ENCODE peak calls at places on chromosomes 16 and 17, in nine cellular contexts. O is Right ventricle myocardium superior; A is tibial nerve; Z is H7; K is GDM1; N is CD8-positive, alpha-beta T cell; M is naive thymus-derived CD8-positive, alpha-beta T cell; P is left ventricle myocardium superior; R is B cell. B is an unnamed sample.

GRCh38 chr16:7303014-7303676 is 29.5 kb upstream of the RBFOX1 start:
- DNase-seq in R (no peak), K (no peak), M (no peak), O (no peak), N (no peak), P (peak), A (no peak), Z (peak), B (no peak)

GRCh38 chr17:58046230-58047094 is 36.8 kb upstream of the DYNLL2 start:
- DNase-seq in N (no peak), K (no peak), M (no peak), R (no peak), P (peak), O (peak), A (no peak), Z (peak), B (no peak)

GRCh38 chr17:10162034-10162433 is 36.4 kb downstream of the GAS7 start:
- DNase-seq in R (peak), A (no peak), K (no peak), P (no peak), Z (no peak), O (no peak), M (no peak), N (no peak), B (no peak)

GRCh38 chr16:23679986-23680336 is 1.3 kb downstream of the PLK1 start:
- DNase-seq in R (no peak), K (no peak), M (no peak), O (no peak), N (no peak), A (no peak), P (no peak), Z (peak), B (no peak)

GRCh38 chr16:67882374-67883145 is 2.1 kb upstream of the NRN1L start:
- DNase-seq in M (no peak), N (no peak), Z (peak), O (peak), A (no peak), K (no peak), R (no peak), P (peak), B (no peak)

GRCh38 chr16:72219282-72219681 is 47.3 kb upstream of the PMFBP1 start:
- DNase-seq in P (no peak), A (no peak), N (no peak), M (no peak), Z (no peak), O (no peak), R (no peak), K (no peak), B (no peak)

GRCh38 chr17:78173025-78173715 is 4.8 kb downstream of the SYNGR2 start:
- DNase-seq in M (no peak), A (no peak), K (no peak), N (no peak), P (no peak), O (no peak), R (peak), Z (peak), B (no peak)

GRCh38 chr16:16805809-16806208 is 426.9 kb downstream of the NPIPA7 start:
- DNase-seq in P (no peak), A (no peak), Z (no peak), R (no peak), N (no peak), O (no peak), K (no peak), M (no peak), B (no peak)

GRCh38 chr17:65039349-65039988 is 17.1 kb downstream of the GNA13 start:
- DNase-seq in A (no peak), R (peak), Z (no peak), K (no peak), N (peak), M (no peak), P (no peak), O (no peak), B (no peak)

GRCh38 chr17:38325221-38325851 is 18.4 kb downstream of the GPR179 start:
- DNase-seq in Z (peak), R (no peak), P (no peak), K (no peak), M (no peak), A (no peak), N (no peak), O (no peak), B (no peak)

GRCh38 chr16:6684076-6684673 is 648.5 kb upstream of the RBFOX1 start:
- DNase-seq in N (no peak), P (no peak), M (no peak), K (peak), A (no peak), Z (peak), R (no peak), O (no peak), B (peak)

GRCh38 chr16:12901204-12901596 is 198 bp upstream of the SHISA9 start:
- DNase-seq in O (no peak), M (no peak), A (no peak), R (no peak), K (no peak), P (no peak), Z (peak), N (no peak), B (no peak)

GRCh38 chr16:49811630-49812334 is 44.1 kb downstream of the ZNF423 start:
- DNase-seq in M (no peak), O (no peak), R (no peak), N (no peak), P (peak), A (no peak), Z (peak), K (no peak), B (no peak)

GRCh38 chr16:56321159-56321558 is 104.2 kb downstream of the AMFR start:
- DNase-seq in P (no peak), Z (no peak), M (no peak), R (no peak), A (no peak), N (no peak), K (no peak), O (no peak), B (no peak)

GRCh38 chr16:70688266-70688742 is 2.5 kb upstream of the MTSS2 start:
- DNase-seq in R (no peak), Z (no peak), N (no peak), M (no peak), K (no peak), A (peak), P (peak), O (peak), B (no peak)

GRCh38 chr16:14505846-14506245 is 124.2 kb downstream of the PARN start:
- DNase-seq in O (no peak), N (no peak), A (no peak), Z (no peak), K (no peak), P (no peak), M (no peak), R (no peak), B (no peak)

GRCh38 chr16:60274431-60275017 is 1540.4 kb upstream of the GOT2 start:
- DNase-seq in P (no peak), A (no peak), Z (no peak), M (no peak), R (no peak), K (no peak), O (no peak), N (no peak), B (no peak)

GRCh38 chr16:4086153-4086552 is 30.1 kb downstream of the ADCY9 start:
- DNase-seq in K (no peak), N (no peak), Z (no peak), P (peak), O (peak), M (no peak), R (no peak), A (no peak), B (no peak)

GRCh38 chr16:935684-936083 is 35.1 kb downstream of the LMF1 start:
- DNase-seq in K (no peak), O (no peak), Z (no peak), M (no peak), N (no peak), R (no peak), P (no peak), A (no peak), B (no peak)

GRCh38 chr17:11240041-11240801 is 792 bp upstream of the SHISA6 start:
- DNase-seq in P (peak), M (no peak), R (no peak), Z (peak), A (no peak), N (no peak), O (peak), K (no peak), B (no peak)

GRCh38 chr16:424033-424622 is 1.3 kb upstream of the RAB11FIP3 start:
- DNase-seq in A (peak), Z (peak), N (no peak), R (no peak), O (no peak), P (peak), K (no peak), M (no peak), B (peak)

GRCh38 chr17:32810690-32811089 is 66.2 kb downstream of the MYO1D start:
- DNase-seq in R (no peak), K (no peak), N (no peak), O (no peak), Z (no peak), M (no peak), P (no peak), A (no peak), B (no peak)

GRCh38 chr16:28309811-28310311 is 17.5 kb downstream of the SBK1 start:
- DNase-seq in O (peak), M (peak), K (no peak), P (peak), Z (no peak), N (peak), A (no peak), R (peak), B (no peak)

GRCh38 chr17:8837438-8838075 is 29.9 kb downstream of the PIK3R6 start:
- DNase-seq in M (no peak), O (no peak), N (no peak), P (no peak), A (no peak), R (no peak), K (no peak), Z (peak), B (no peak)

B was measured in Panc1.